ENCODE peak calls at places on chromosomes 7 and 10, in ten cellular contexts. V, K, T, Z, U, M, I, S, W and B are unnamed samples.

GRCh38 chr7:83270407-83270806 is 107.7 kb upstream of the PCLO start:
- DNase-seq in I (no peak), Z (no peak), M (no peak), U (no peak), W (no peak), S (no peak), T (no peak), K (no peak), V (no peak), B (no peak)

GRCh38 chr10:15035385-15036301 is 8.1 kb upstream of the OLAH start:
- DNase-seq in Z (peak; percentile 41), I (no peak), W (no peak), V (no peak), S (no peak), U (no peak), M (no peak), T (peak; percentile 7), K (peak; percentile 74), B (no peak)

GRCh38 chr10:33986515-33986914 is 652.0 kb upstream of the NRP1 start:
- DNase-seq in U (no peak), T (no peak), K (no peak), I (no peak), W (no peak), M (no peak), V (no peak), Z (no peak), S (no peak), B (no peak)

GRCh38 chr7:826230-826905 is 5.9 kb upstream of the SUN1 start:
- DNase-seq in W (no peak), S (peak; percentile 72), I (no peak), U (no peak), Z (no peak), K (no peak), M (no peak), T (no peak), V (no peak), B (peak; percentile 90)

GRCh38 chr10:97844672-97845071 is 5.0 kb upstream of the GOLGA7B start:
- DNase-seq in K (no peak), U (no peak), M (peak; percentile 5), I (no peak), W (no peak), T (no peak), V (no peak), Z (no peak), S (no peak), B (no peak)

GRCh38 chr7:131861620-131862346 is 305.4 kb upstream of the PODXL start:
- DNase-seq in V (no peak), M (no peak), I (no peak), S (no peak), U (no peak), T (no peak), Z (no peak), K (peak; percentile 11), W (no peak), B (no peak)

GRCh38 chr10:2121315-2121714 is 384.0 kb upstream of the ADARB2 start:
- DNase-seq in U (no peak), S (no peak), T (no peak), W (no peak), Z (no peak), I (no peak), V (no peak), K (no peak), M (no peak), B (no peak)

GRCh38 chr10:89085153-89085552 is 94.6 kb downstream of the FAS start:
- DNase-seq in M (no peak), I (no peak), K (no peak), V (no peak), W (no peak), U (no peak), S (no peak), T (no peak), Z (no peak), B (no peak)

GRCh38 chr7:70005885-70006284 is 407.6 kb downstream of the AUTS2 start:
- DNase-seq in U (no peak), M (no peak), V (no peak), W (no peak), S (no peak), Z (no peak), K (no peak), I (no peak), T (no peak), B (no peak)

GRCh38 chr10:94299417-94299816 is 63.3 kb downstream of the NOC3L start:
- DNase-seq in U (no peak), Z (peak; percentile 30), I (no peak), T (no peak), S (no peak), M (no peak), W (no peak), V (no peak), K (peak; percentile 80), B (no peak)

GRCh38 chr10:99595770-99596465 is 24.3 kb downstream of the SLC25A28 start:
- DNase-seq in M (no peak), V (no peak), Z (no peak), W (no peak), T (no peak), U (no peak), S (no peak), I (no peak), K (no peak), B (no peak)

GRCh38 chr10:119778776-119779445 is 53.1 kb downstream of the INPP5F start:
- DNase-seq in V (no peak), U (no peak), I (no peak), M (no peak), K (no peak), W (no peak), T (no peak), Z (no peak), S (no peak), B (no peak)

GRCh38 chr7:73918926-73919693 is 58.2 kb downstream of the TMEM270 start:
- DNase-seq in I (no peak), K (no peak), U (no peak), S (peak; percentile 34), T (no peak), Z (no peak), M (peak; percentile 44), W (no peak), V (no peak), B (peak; percentile 72)

GRCh38 chr7:113394856-113395255 is 276.5 kb upstream of the SMIM30 start:
- DNase-seq in M (no peak), T (no peak), K (no peak), W (no peak), I (no peak), U (no peak), S (no peak), Z (no peak), V (no peak), B (no peak)

GRCh38 chr7:129522088-129522970 is 20.0 kb downstream of the SMKR1 start:
- DNase-seq in Z (no peak), I (no peak), S (peak; percentile 69), T (no peak), U (no peak), M (no peak), V (no peak), K (no peak), W (no peak), B (no peak)

GRCh38 chr7:135001390-135002165 is 15.3 kb downstream of the AGBL3 start:
- DNase-seq in S (no peak), Z (no peak), U (no peak), W (no peak), V (no peak), I (no peak), M (no peak), K (no peak), T (no peak), B (no peak)

GRCh38 chr10:61957806-61958205 is 56.3 kb downstream of the ARID5B start:
- DNase-seq in U (no peak), S (no peak), T (no peak), V (no peak), W (no peak), M (no peak), Z (no peak), I (no peak), K (no peak), B (no peak)

GRCh38 chr10:74058658-74059057 is 60.7 kb downstream of the VCL start:
- DNase-seq in K (no peak), T (no peak), W (no peak), U (no peak), Z (peak; percentile 59), I (no peak), S (no peak), V (no peak), M (no peak), B (no peak)

GRCh38 chr7:155803418-155804376 is 8.6 kb downstream of the SHH start:
- DNase-seq in K (no peak), M (no peak), W (no peak), V (no peak), I (peak; percentile 26), S (peak; percentile 89), Z (peak; percentile 35), T (no peak), U (no peak), B (peak; percentile 91)

GRCh38 chr10:27568196-27569175 is 64.4 kb downstream of the RAB18 start:
- DNase-seq in W (no peak), V (no peak), I (no peak), U (no peak), Z (peak; percentile 29), T (no peak), M (no peak), K (no peak), S (no peak), B (no peak)

GRCh38 chr7:108537229-108537628 is 11.3 kb upstream of the PNPLA8 start:
- DNase-seq in W (no peak), V (no peak), M (no peak), K (no peak), I (no peak), S (no peak), Z (no peak), U (no peak), T (no peak), B (no peak)

GRCh38 chr7:17774248-17774647 is 166.0 kb downstream of the SNX13 start:
- DNase-seq in U (no peak), T (no peak), Z (peak; percentile 5), K (peak; percentile 88), I (no peak), V (no peak), W (no peak), S (no peak), M (no peak), B (no peak)

GRCh38 chr10:132539431-132539839 is 1.8 kb downstream of the INPP5A start:
- DNase-seq in V (no peak), I (no peak), S (peak; percentile 84), K (no peak), T (no peak), M (peak; percentile 74), U (no peak), Z (no peak), W (no peak), B (peak; percentile 84)

GRCh38 chr7:27183682-27184341 is 1.2 kb downstream of the HOXA11 start:
- DNase-seq in I (no peak), W (no peak), T (no peak), K (peak; percentile 33), V (no peak), M (peak; percentile 58), U (no peak), Z (no peak), S (peak; percentile 45), B (no peak)

GRCh38 chr10:32927750-32928149 is 30.3 kb downstream of the ITGB1 start:
- DNase-seq in S (no peak), V (no peak), Z (no peak), M (no peak), T (no peak), U (no peak), I (no peak), W (no peak), K (no peak), B (no peak)